ENCODE peak calls at places on chromosomes 1 and 21, in seven cellular contexts. U is adrenal gland, Z is T47D, C is RCC 7860, P is glutamatergic neuron, Y is K562, S is GM12892. V is an unnamed sample.

GRCh38 chr1:209896346-209896745 is 41.7 kb upstream of the SYT14 start:
- DNase-seq in S (no peak), C (peak; percentile 65), Z (no peak), Y (no peak), P (no peak), U (no peak), V (no peak)

GRCh38 chr21:42737969-42738590 is 84.7 kb downstream of the PDE9A start:
- DNase-seq in Z (no peak), U (no peak), Y (no peak), S (no peak), P (no peak), C (no peak), V (no peak)

GRCh38 chr1:61107638-61108037 is 25.3 kb downstream of the NFIA start:
- DNase-seq in P (no peak), C (no peak), S (no peak), Z (no peak), U (no peak), Y (no peak), V (no peak)

GRCh38 chr1:224223819-224224714 is 41.0 kb downstream of the DEGS1 start:
- DNase-seq in P (no peak), C (no peak), Y (peak; percentile 8), S (no peak), Z (peak; percentile 36), U (no peak), V (peak; percentile 25)

GRCh38 chr21:14863745-14864210 is 201.0 kb downstream of the NRIP1 start:
- DNase-seq in U (no peak), Y (no peak), S (no peak), Z (no peak), P (no peak), C (no peak), V (peak; percentile 52)

GRCh38 chr1:162062542-162063015 is 6.9 kb upstream of the NOS1AP start:
- DNase-seq in S (no peak), Z (no peak), Y (no peak), C (no peak), U (no peak), P (peak; percentile 24), V (no peak)

GRCh38 chr1:8011016-8011415 is 15.1 kb downstream of the ERRFI1 start:
- DNase-seq in Y (no peak), Z (no peak), C (no peak), U (no peak), S (no peak), P (no peak), V (no peak)

GRCh38 chr1:216222302-216222701 is 200.9 kb downstream of the USH2A start:
- DNase-seq in U (no peak), S (no peak), C (no peak), P (no peak), Y (no peak), Z (no peak), V (no peak)

GRCh38 chr1:245810181-245810727 is 655.5 kb downstream of the KIF26B start:
- DNase-seq in C (no peak), Z (no peak), U (no peak), Y (no peak), S (no peak), P (no peak), V (no peak)

GRCh38 chr21:43975469-43976098 is 36.5 kb upstream of the TRAPPC10 start:
- DNase-seq in C (peak; percentile 22), P (peak; percentile 84), Y (peak; percentile 88), U (peak; percentile 82), Z (peak; percentile 78), S (peak; percentile 84), V (peak; percentile 83)

GRCh38 chr1:183416850-183417690 is 1.1 kb downstream of the NMNAT2 start:
- DNase-seq in Y (no peak), S (no peak), Z (no peak), P (peak; percentile 79), U (peak; percentile 69), C (no peak), V (no peak)

GRCh38 chr1:15346356-15347030 is 63.2 kb upstream of the EFHD2 start:
- DNase-seq in Y (no peak), U (no peak), S (no peak), C (no peak), P (no peak), Z (no peak), V (no peak)

GRCh38 chr1:92037400-92037799 is 7.6 kb downstream of the EPHX4 start:
- DNase-seq in C (no peak), Y (no peak), Z (no peak), S (no peak), U (no peak), P (no peak), V (no peak)

GRCh38 chr1:65260851-65261473 is 48.4 kb upstream of the DNAJC6 start:
- DNase-seq in U (peak; percentile 57), C (peak; percentile 78), Z (no peak), Y (peak; percentile 39), S (no peak), P (no peak), V (peak; percentile 71)

GRCh38 chr1:21318714-21319159 is 28.5 kb upstream of the ECE1 start:
- DNase-seq in S (no peak), P (peak; percentile 73), U (peak; percentile 93), Y (no peak), Z (peak; percentile 16), C (no peak), V (no peak)

GRCh38 chr1:116284819-116285390 is 88.1 kb upstream of the ATP1A1 start:
- DNase-seq in S (no peak), Y (no peak), U (no peak), P (no peak), C (no peak), Z (no peak), V (no peak)

GRCh38 chr21:25863031-25863430 is 128.3 kb downstream of the GABPA start:
- DNase-seq in Y (no peak), Z (no peak), P (no peak), U (no peak), C (no peak), S (no peak), V (no peak)

GRCh38 chr1:110203021-110203661 is 7.0 kb upstream of the KCNC4 start:
- DNase-seq in S (peak; percentile 50), P (peak; percentile 47), C (peak; percentile 39), Y (peak; percentile 64), U (peak; percentile 70), Z (peak; percentile 76), V (peak; percentile 82)

GRCh38 chr21:38333290-38334272 is 76.8 kb downstream of the KCNJ15 start:
- DNase-seq in Y (no peak), Z (no peak), S (no peak), P (no peak), U (no peak), C (no peak), V (no peak)

GRCh38 chr1:227943354-227943753 is 4.4 kb downstream of the WNT9A start:
- DNase-seq in U (no peak), Y (no peak), S (no peak), C (no peak), Z (no peak), P (no peak), V (no peak)

GRCh38 chr1:20265243-20265642 is 25.4 kb upstream of the VWA5B1 start:
- DNase-seq in P (no peak), Y (no peak), U (no peak), Z (no peak), C (no peak), S (no peak), V (no peak)

GRCh38 chr1:70760170-70760569 is 287.4 kb downstream of the PTGER3 start:
- DNase-seq in U (no peak), P (no peak), S (no peak), Z (peak; percentile 15), C (no peak), Y (no peak), V (no peak)

GRCh38 chr1:241637046-241637590 is 3.1 kb downstream of the CHML start:
- DNase-seq in P (no peak), C (no peak), Y (no peak), Z (no peak), U (no peak), S (no peak), V (no peak)

GRCh38 chr1:61142726-61143500 is 60.6 kb downstream of the NFIA start:
- DNase-seq in S (no peak), Z (peak; percentile 77), U (no peak), Y (no peak), P (no peak), C (no peak), V (no peak)

GRCh38 chr1:62070384-62071011 is 124.2 kb upstream of the L1TD1 start:
- DNase-seq in C (no peak), Y (peak; percentile 21), S (no peak), U (no peak), P (no peak), Z (no peak), V (peak; percentile 38)

GRCh38 chr21:43748622-43749021 is 27.5 kb downstream of the CSTB start:
- DNase-seq in S (no peak), C (no peak), Y (no peak), Z (no peak), U (no peak), P (no peak), V (no peak)